ENCODE peak calls at places on chromosomes 5 and 9, in five cellular contexts. N is stomach, G is cardiac muscle cell, E is OCI-LY7, Y is uterus. S is an unnamed sample.
A peak's percentile ranks its signal among the peaks of the same experiment; 100 is the strongest.

GRCh38 chr5:108148715-108149139 is 233.2 kb downstream of the FBXL17 start:
- DNase-seq in N (no peak), G (peak; percentile 32), E (peak; percentile 11), Y (no peak), S (no peak)

GRCh38 chr5:103847060-103847459 is 284.5 kb upstream of the NUDT12 start:
- DNase-seq in N (no peak), G (no peak), E (no peak), Y (no peak), S (no peak)

GRCh38 chr5:132873119-132873929 is at the start of gene LEAP2:
- DNase-seq in N (peak; percentile 39), G (peak; percentile 32), E (no peak), Y (no peak), S (no peak)

GRCh38 chr9:7976167-7976755 is 176.7 kb upstream of the DMAC1 start:
- DNase-seq in N (no peak), G (no peak), E (peak; percentile 94), Y (no peak), S (no peak)

GRCh38 chr5:37631939-37632338 is 207.9 kb downstream of the GDNF start:
- DNase-seq in N (no peak), G (no peak), E (no peak), Y (no peak), S (no peak)

GRCh38 chr9:82488319-82488701 is 499.7 kb downstream of the SPATA31D1 start:
- DNase-seq in N (peak; percentile 41), G (no peak), E (no peak), Y (no peak), S (no peak)

GRCh38 chr5:139708434-139708849 is 60.3 kb downstream of the CXXC5 start:
- DNase-seq in N (no peak), G (no peak), E (no peak), Y (no peak), S (no peak)

GRCh38 chr5:32583582-32584232 is 1.6 kb upstream of the SUB1 start:
- DNase-seq in N (peak; percentile 37), G (no peak), E (peak; percentile 78), Y (no peak), S (no peak)

GRCh38 chr5:159049844-159050318 is 49.8 kb downstream of the EBF1 start:
- DNase-seq in N (no peak), G (peak; percentile 81), E (peak; percentile 51), Y (no peak), S (no peak)

GRCh38 chr9:126343271-126343700 is 16.7 kb downstream of the MVB12B start:
- DNase-seq in N (no peak), G (no peak), E (no peak), Y (no peak), S (no peak)

GRCh38 chr5:150489358-150490295 is 18.3 kb upstream of the NDST1 start:
- DNase-seq in N (no peak), G (peak; percentile 35), E (peak; percentile 89), Y (no peak), S (no peak)

GRCh38 chr9:84382728-84383127 is 42.2 kb upstream of the SLC28A3 start:
- DNase-seq in N (no peak), G (no peak), E (no peak), Y (no peak), S (no peak)

GRCh38 chr9:117703538-117703937 is 665 bp upstream of the TLR4 start:
- DNase-seq in N (no peak), G (no peak), E (no peak), Y (no peak), S (no peak)

GRCh38 chr5:157998021-157998504 is 139.1 kb upstream of the CLINT1 start:
- DNase-seq in N (no peak), G (peak; percentile 49), E (no peak), Y (no peak), S (no peak)

GRCh38 chr5:158303261-158303660 is 444.3 kb upstream of the CLINT1 start:
- DNase-seq in N (no peak), G (peak; percentile 19), E (no peak), Y (no peak), S (no peak)

GRCh38 chr9:96232539-96233241 is 69.3 kb downstream of the HSD17B3 start:
- DNase-seq in N (no peak), G (peak; percentile 91), E (peak; percentile 34), Y (peak; percentile 75), S (no peak)

GRCh38 chr5:111755942-111756353 is 1.0 kb downstream of the NREP start:
- DNase-seq in N (no peak), G (peak; percentile 67), E (peak; percentile 45), Y (no peak), S (no peak)

GRCh38 chr9:4662108-4662988 is at the start of gene PLPP6:
- DNase-seq in N (peak; percentile 93), G (peak; percentile 86), E (peak; percentile 75), Y (peak; percentile 87), S (peak; percentile 90)

GRCh38 chr9:4665357-4665756 is 923 bp downstream of the SPATA6L start:
- DNase-seq in N (no peak), G (peak; percentile 75), E (no peak), Y (no peak), S (no peak)

GRCh38 chr9:4666042-4666699 is at the start of gene SPATA6L:
- DNase-seq in N (peak; percentile 75), G (peak; percentile 66), E (no peak), Y (peak; percentile 73), S (peak; percentile 83)

GRCh38 chr9:4662989-4663792 is 1.1 kb downstream of the PLPP6 start:
- DNase-seq in N (no peak), G (no peak), E (no peak), Y (no peak), S (no peak)

GRCh38 chr9:4663956-4664355 is 1.9 kb downstream of the PLPP6 start:
- DNase-seq in N (no peak), G (no peak), E (no peak), Y (no peak), S (no peak)
- H3K4me1 ChIP-seq in N (peaks cover 56% of the 10 kb centered on the region), G (peaks cover 11% of the 10 kb centered on the region), E (peaks cover 27% of the 10 kb centered on the region), Y (no peaks in the 10 kb centered on the region), S (peaks cover 7% of the 10 kb centered on the region)

GRCh38 chr9:76884823-76885222 is 21.1 kb downstream of the PRUNE2 start:
- DNase-seq in N (no peak), G (no peak), E (no peak), Y (no peak), S (no peak)

GRCh38 chr9:76883341-76883740 is 22.6 kb downstream of the PRUNE2 start:
- DNase-seq in N (no peak), G (no peak), E (no peak), Y (no peak), S (no peak)

GRCh38 chr9:76886318-76886717 is 19.6 kb downstream of the PRUNE2 start:
- DNase-seq in N (no peak), G (no peak), E (no peak), Y (no peak), S (no peak)

GRCh38 chr9:76880210-76880609 is 25.7 kb downstream of the PRUNE2 start:
- DNase-seq in N (no peak), G (no peak), E (no peak), Y (no peak), S (no peak)

DNA sequence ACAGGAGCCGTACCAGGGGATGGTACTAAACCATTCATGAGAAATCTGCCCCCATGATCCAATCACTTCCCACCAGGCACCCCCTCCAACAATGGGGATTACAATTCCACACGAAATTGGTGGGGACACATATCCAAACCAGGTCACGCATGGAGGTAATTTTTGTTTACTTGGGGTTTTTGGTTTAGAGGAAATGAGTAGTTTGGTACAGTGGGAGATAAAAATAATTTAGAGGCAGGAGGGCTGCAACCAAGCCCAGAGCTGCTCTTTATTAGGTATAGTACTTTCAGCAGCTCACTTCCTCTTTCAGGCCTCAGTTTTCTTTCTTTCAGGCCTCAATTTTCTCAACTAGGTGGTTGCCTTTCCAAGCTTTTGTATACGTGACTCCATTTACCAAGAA is 23.2 kb downstream of the PRUNE2 start:
- DNase-seq in N (no peak), G (no peak), E (peak; percentile 2), Y (no peak), S (no peak)
- H3K4me3 ChIP-seq in N (no peak overlapping the region), G (no peak overlapping the region), E (no peak overlapping the region), Y (no peak overlapping the region), S (no peak overlapping the region)

GRCh38 chr5:173919443-173919842 is 31.3 kb downstream of the CPEB4 start:
- DNase-seq in N (no peak), G (no peak), E (no peak), Y (no peak), S (no peak)
- H3K4me1 ChIP-seq in N (peaks cover 79% of the 10 kb centered on the region), G (peaks cover 63% of the 10 kb centered on the region), E (peaks cover 91% of the 10 kb centered on the region), Y (peaks cover 11% of the 10 kb centered on the region), S (peaks cover 6% of the 10 kb centered on the region)

GRCh38 chr5:149177339-149177843 is 36.1 kb downstream of the ABLIM3 start:
- DNase-seq in N (no peak), G (no peak), E (no peak), Y (no peak), S (no peak)

GRCh38 chr5:149177911-149178565 is 36.7 kb downstream of the ABLIM3 start:
- DNase-seq in N (no peak), G (no peak), E (no peak), Y (no peak), S (no peak)

GRCh38 chr5:149174847-149175234 is 33.5 kb downstream of the ABLIM3 start:
- DNase-seq in N (no peak), G (no peak), E (no peak), Y (no peak), S (no peak)

GRCh38 chr5:149172709-149173505 is 31.6 kb downstream of the ABLIM3 start:
- DNase-seq in N (no peak), G (no peak), E (no peak), Y (no peak), S (no peak)

GRCh38 chr5:149175346-149176113 is 34.2 kb downstream of the ABLIM3 start:
- DNase-seq in N (no peak), G (peak; percentile 43), E (no peak), Y (peak; percentile 78), S (peak; percentile 38)
- H3K4me3 ChIP-seq in N (no peak overlapping the region), G (no peak overlapping the region), E (no peak overlapping the region), Y (no peak overlapping the region), S (no peak overlapping the region)

S was measured in lung.